ENCODE peak calls at places on chromosomes 3 and 15, in five cellular contexts. J is transverse colon, C is IMR-90, Q is sigmoid colon, H is uterus. S is an unnamed sample.

GRCh38 chr3:74273091-74273490 is 341.4 kb downstream of the CNTN3 start:
- DNase-seq in C (peak; percentile 22), Q (no peak), H (no peak), J (peak; percentile 18), S (no peak)

GRCh38 chr15:55254916-55255679 is 34.5 kb downstream of the RAB27A start:
- DNase-seq in J (no peak), Q (no peak), H (no peak), C (no peak), S (no peak)

GRCh38 chr3:97579365-97579764 is 185.2 kb upstream of the ARL6 start:
- DNase-seq in C (no peak), H (no peak), J (no peak), Q (no peak), S (no peak)

GRCh38 chr3:73569246-73569760 is 55.4 kb downstream of the PDZRN3 start:
- DNase-seq in Q (no peak), J (no peak), H (no peak), C (no peak), S (no peak)

GRCh38 chr15:26867199-26868007 is 541 bp downstream of the GABRA5 start:
- DNase-seq in J (no peak), H (no peak), Q (no peak), C (no peak), S (no peak)

GRCh38 chr3:58529516-58530353 is 7.3 kb downstream of the ACOX2 start:
- DNase-seq in C (no peak), H (no peak), J (no peak), Q (no peak), S (no peak)

GRCh38 chr15:72474466-72474911 is 359 bp downstream of the ARIH1 start:
- DNase-seq in H (no peak), C (no peak), J (no peak), Q (no peak), S (no peak)

GRCh38 chr3:114899186-114899931 is 247.7 kb downstream of the ZBTB20 start:
- DNase-seq in J (peak; percentile 13), Q (no peak), H (no peak), C (no peak), S (no peak)

GRCh38 chr15:26179906-26180305 is 316.8 kb upstream of the ATP10A start:
- DNase-seq in J (no peak), C (no peak), H (no peak), Q (no peak), S (no peak)

GRCh38 chr3:96813134-96813819 is 1.1 kb upstream of the EPHA6 start:
- DNase-seq in H (peak; percentile 67), J (peak; percentile 61), C (peak; percentile 30), Q (peak; percentile 89), S (peak; percentile 30)

GRCh38 chr15:101250931-101251829 is 668 bp downstream of the CHSY1 start:
- DNase-seq in H (no peak), C (no peak), J (no peak), Q (peak; percentile 76), S (no peak)

GRCh38 chr3:49534581-49535495 is 19.4 kb upstream of the BSN start:
- DNase-seq in H (no peak), C (no peak), J (no peak), Q (no peak), S (no peak)

GRCh38 chr3:119349353-119349752 is 55.2 kb downstream of the ARHGAP31 start:
- DNase-seq in H (no peak), C (no peak), Q (no peak), J (no peak), S (no peak)

GRCh38 chr3:122760457-122761271 is 33.0 kb downstream of the HSPBAP1 start:
- DNase-seq in Q (no peak), C (no peak), H (no peak), J (no peak), S (no peak)

GRCh38 chr15:67968564-67969440 is 85.3 kb upstream of the PIAS1 start:
- DNase-seq in Q (no peak), H (peak; percentile 40), J (no peak), C (no peak), S (no peak)

DNA sequence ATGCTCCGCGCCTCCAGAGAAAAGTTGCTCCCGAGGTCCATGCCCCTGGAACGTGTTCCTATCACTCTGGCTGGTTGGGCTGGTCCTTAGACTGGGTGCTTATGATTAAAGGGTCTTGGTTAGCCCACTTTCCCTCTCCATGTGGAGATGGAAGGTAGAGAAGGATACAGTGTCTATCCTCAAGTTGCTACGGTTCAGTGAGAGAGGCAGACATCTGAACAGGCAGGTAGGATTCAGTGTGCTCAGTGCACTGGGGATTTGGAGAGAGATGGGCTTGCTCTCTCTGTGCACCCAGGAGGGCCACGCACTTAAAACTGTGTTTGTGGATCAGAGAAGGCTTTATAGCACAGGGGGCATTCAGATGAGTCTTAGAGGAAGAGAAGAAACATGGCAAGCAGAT is 63.0 kb downstream of the RPL39L start:
- DNase-seq in H (no peak), Q (no peak), J (no peak), C (no peak), S (no peak)
- TF ChIP-seq POLR2A in H (no peak), Q (no peak), J (no peak), C (no peak), S (no peak)

DNA sequence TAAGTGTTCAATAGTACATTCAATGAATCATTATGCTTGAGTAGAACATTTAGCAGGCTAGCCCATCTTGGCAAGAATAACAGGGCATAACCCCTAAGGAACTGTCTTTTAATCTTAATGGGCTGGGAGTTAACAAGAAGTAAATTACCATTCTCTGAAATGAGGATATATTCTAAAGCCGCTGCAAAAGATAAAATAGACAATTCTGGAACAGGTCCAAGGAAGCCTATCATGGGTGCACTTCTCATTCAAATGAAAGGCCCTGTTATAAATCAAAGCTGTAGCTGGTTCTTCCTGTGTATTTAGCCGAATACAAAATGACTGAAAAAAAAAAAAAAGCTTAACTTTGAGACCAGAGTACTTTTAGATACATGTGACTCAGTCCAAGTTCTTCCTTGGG is 15.6 kb downstream of the MTHFS start:
- DNase-seq in H (no peak), J (no peak), Q (no peak), C (no peak), S (no peak)
- TF ChIP-seq POLR2A in H (no peak), J (no peak), Q (no peak), C (no peak), S (no peak)

DNA sequence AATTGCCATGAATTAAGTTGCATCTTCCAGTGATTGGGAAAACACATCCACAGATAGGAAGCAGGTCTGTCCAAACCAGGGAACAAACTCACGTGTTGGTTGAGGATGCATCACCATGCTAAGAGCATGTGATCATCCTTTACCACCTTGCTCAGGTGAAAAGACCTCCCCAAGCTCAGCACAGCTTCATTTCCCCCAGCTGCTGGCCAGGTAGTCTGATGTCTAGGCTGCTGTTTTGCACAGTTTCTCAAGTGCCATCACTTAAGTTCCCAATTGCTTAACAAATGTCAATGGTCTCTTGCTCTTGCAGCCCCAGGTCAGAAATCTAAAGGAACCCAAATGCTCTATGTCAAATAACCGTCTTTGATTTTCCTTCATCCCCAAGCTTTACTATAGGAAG is 34.2 kb downstream of the WNT5A start:
- DNase-seq in J (no peak), C (no peak), Q (no peak), H (no peak), S (no peak)
- TF ChIP-seq POLR2A in J (no peak), C (no peak), Q (no peak), H (no peak), S (no peak)

GRCh38 chr15:64386291-64386690 is 1.3 kb upstream of the TRIP4 start:
- DNase-seq in H (no peak), Q (peak; percentile 53), C (no peak), J (no peak), S (no peak)

GRCh38 chr15:64383760-64384159 is 2.5 kb upstream of the PCLAF start:
- DNase-seq in H (no peak), C (no peak), Q (no peak), J (no peak), S (no peak)

GRCh38 chr15:64379216-64379960 is 1.9 kb downstream of the PCLAF start:
- DNase-seq in Q (peak; percentile 28), C (no peak), J (no peak), H (no peak), S (no peak)

DNA sequence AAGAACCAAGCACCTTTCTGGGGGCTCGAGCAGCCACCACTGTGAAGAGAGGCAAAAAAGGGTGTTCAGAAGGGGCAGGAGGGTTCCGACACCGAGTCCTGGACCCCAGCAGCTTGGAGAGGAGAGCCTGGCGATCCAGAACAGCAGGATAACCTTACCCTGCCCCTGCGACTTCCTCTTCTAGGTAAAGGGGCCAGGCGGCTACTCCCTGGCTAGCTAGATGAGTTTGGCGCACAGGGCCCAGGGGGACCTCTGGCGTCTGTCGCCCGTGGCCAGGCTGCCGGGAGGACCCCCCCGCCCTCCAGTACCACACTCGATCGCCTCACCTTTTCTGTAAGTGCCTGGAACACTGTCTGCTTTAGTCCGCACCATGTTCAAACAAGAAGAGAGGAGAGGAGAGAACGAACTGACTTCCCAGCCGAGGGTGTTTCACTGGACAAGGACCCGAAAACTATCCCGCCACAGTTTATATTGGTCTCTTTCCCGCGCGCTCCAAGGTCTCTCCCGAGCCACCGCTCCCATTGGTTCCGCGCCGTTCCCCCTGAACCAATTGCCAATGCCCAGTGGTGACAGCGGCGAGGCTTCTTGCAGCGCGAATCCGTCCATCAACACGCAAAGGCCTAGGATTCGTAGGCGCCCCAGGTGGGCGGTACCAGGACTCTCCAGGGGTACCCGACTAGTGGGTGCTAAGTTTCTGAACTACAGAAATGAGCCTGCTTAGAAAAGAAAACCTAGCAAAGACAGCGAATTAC is at the start of gene PCLAF:
- DNase-seq in Q (peak; percentile 97), H (peak; percentile 92), J (peak; percentile 94), C (peak; percentile 94), S (peak; percentile 53)
- TF ChIP-seq POLR2A in Q (no peak), H (no peak), J (no peak), C (peak; percentile 82), S (peak; percentile 79)